ENCODE peak calls at places on chromosomes 1 and 21, in five cellular contexts. One of them, this sample, is unnamed.

GRCh38 chr1:164093543-164093942 is 465.4 kb upstream of the PBX1 start:
- DNase-seq in Panc1: no peak
- DNase-seq in astrocyte of the spinal cord: no peak
- DNase-seq in suprapubic skin: no peak
- DNase-seq in tibial nerve: no peak
- DNase-seq in this sample: no peak

GRCh38 chr1:43418858-43419257 is 29.2 kb downstream of the SZT2 start:
- DNase-seq in Panc1: no peak
- DNase-seq in astrocyte of the spinal cord: no peak
- DNase-seq in suprapubic skin: no peak
- DNase-seq in tibial nerve: no peak
- DNase-seq in this sample: no peak

GRCh38 chr21:45496968-45497845 is 45.0 kb downstream of the SLC19A1 start:
- DNase-seq in Panc1: no peak
- DNase-seq in astrocyte of the spinal cord: no peak
- DNase-seq in suprapubic skin: peak
- DNase-seq in tibial nerve: no peak
- DNase-seq in this sample: peak

GRCh38 chr21:35510294-35510693 is 461.2 kb upstream of the RUNX1 start:
- DNase-seq in Panc1: no peak
- DNase-seq in astrocyte of the spinal cord: no peak
- DNase-seq in suprapubic skin: no peak
- DNase-seq in tibial nerve: no peak
- DNase-seq in this sample: no peak

GRCh38 chr21:41894922-41895557 is 15.9 kb upstream of the PRDM15 start:
- DNase-seq in Panc1: no peak
- DNase-seq in astrocyte of the spinal cord: peak
- DNase-seq in suprapubic skin: no peak
- DNase-seq in tibial nerve: no peak
- DNase-seq in this sample: no peak

GRCh38 chr1:34009340-34009975 is 145.6 kb downstream of the HMGB4 start:
- DNase-seq in Panc1: no peak
- DNase-seq in astrocyte of the spinal cord: no peak
- DNase-seq in suprapubic skin: no peak
- DNase-seq in tibial nerve: no peak
- DNase-seq in this sample: no peak

GRCh38 chr1:22611530-22611947 is 24.9 kb upstream of the C1QA start:
- DNase-seq in Panc1: no peak
- DNase-seq in astrocyte of the spinal cord: peak
- DNase-seq in suprapubic skin: no peak
- DNase-seq in tibial nerve: peak
- DNase-seq in this sample: peak

GRCh38 chr21:45363921-45364463 is 41.0 kb upstream of the COL18A1 start:
- DNase-seq in Panc1: peak
- DNase-seq in astrocyte of the spinal cord: peak
- DNase-seq in suprapubic skin: peak
- DNase-seq in tibial nerve: peak
- DNase-seq in this sample: peak

GRCh38 chr1:184792450-184792969 is 37.9 kb upstream of the EDEM3 start:
- DNase-seq in Panc1: peak
- DNase-seq in astrocyte of the spinal cord: peak
- DNase-seq in suprapubic skin: peak
- DNase-seq in tibial nerve: peak
- DNase-seq in this sample: peak

GRCh38 chr1:911875-912739 is 11.6 kb upstream of the SAMD11 start:
- DNase-seq in Panc1: no peak
- DNase-seq in astrocyte of the spinal cord: no peak
- DNase-seq in suprapubic skin: peak
- DNase-seq in tibial nerve: no peak
- DNase-seq in this sample: no peak

GRCh38 chr1:178986204-178986603 is 39.5 kb upstream of the FAM20B start:
- DNase-seq in Panc1: no peak
- DNase-seq in astrocyte of the spinal cord: no peak
- DNase-seq in suprapubic skin: no peak
- DNase-seq in tibial nerve: no peak
- DNase-seq in this sample: no peak

GRCh38 chr21:44686843-44687561 is 5.0 kb upstream of the KRTAP12-1 start:
- DNase-seq in Panc1: no peak
- DNase-seq in astrocyte of the spinal cord: no peak
- DNase-seq in suprapubic skin: no peak
- DNase-seq in tibial nerve: no peak
- DNase-seq in this sample: no peak

GRCh38 chr1:117664314-117664713 is 58.5 kb downstream of the TENT5C start:
- DNase-seq in Panc1: no peak
- DNase-seq in astrocyte of the spinal cord: no peak
- DNase-seq in suprapubic skin: no peak
- DNase-seq in tibial nerve: no peak
- DNase-seq in this sample: no peak

GRCh38 chr1:63405021-63405420 is 37.6 kb downstream of the ALG6 start:
- DNase-seq in Panc1: no peak
- DNase-seq in astrocyte of the spinal cord: no peak
- DNase-seq in suprapubic skin: no peak
- DNase-seq in tibial nerve: no peak
- DNase-seq in this sample: no peak

GRCh38 chr1:86504895-86505625 is 36.3 kb downstream of the CLCA1 start:
- DNase-seq in Panc1: no peak
- DNase-seq in astrocyte of the spinal cord: no peak
- DNase-seq in suprapubic skin: no peak
- DNase-seq in tibial nerve: no peak
- DNase-seq in this sample: no peak

GRCh38 chr1:172460901-172461315 is 17.0 kb upstream of the PIGC start:
- DNase-seq in Panc1: no peak
- DNase-seq in astrocyte of the spinal cord: peak
- DNase-seq in suprapubic skin: no peak
- DNase-seq in tibial nerve: no peak
- DNase-seq in this sample: no peak

GRCh38 chr1:7262611-7263010 is 477.4 kb downstream of the CAMTA1 start:
- DNase-seq in Panc1: no peak
- DNase-seq in astrocyte of the spinal cord: no peak
- DNase-seq in suprapubic skin: no peak
- DNase-seq in tibial nerve: no peak
- DNase-seq in this sample: no peak

GRCh38 chr1:111990026-111990877 is 784 bp upstream of the KCND3 start:
- DNase-seq in Panc1: no peak
- DNase-seq in astrocyte of the spinal cord: no peak
- DNase-seq in suprapubic skin: no peak
- DNase-seq in tibial nerve: no peak
- DNase-seq in this sample: peak

GRCh38 chr1:185835191-185835590 is 101.0 kb downstream of the HMCN1 start:
- DNase-seq in Panc1: no peak
- DNase-seq in astrocyte of the spinal cord: no peak
- DNase-seq in suprapubic skin: no peak
- DNase-seq in tibial nerve: no peak
- DNase-seq in this sample: no peak
- TF ChIP-seq CTCF in Panc1: no peak
- TF ChIP-seq CTCF in astrocyte of the spinal cord: no peak
- TF ChIP-seq CTCF in suprapubic skin: no peak
- TF ChIP-seq CTCF in tibial nerve: no peak
- TF ChIP-seq CTCF in this sample: no peak

DNA sequence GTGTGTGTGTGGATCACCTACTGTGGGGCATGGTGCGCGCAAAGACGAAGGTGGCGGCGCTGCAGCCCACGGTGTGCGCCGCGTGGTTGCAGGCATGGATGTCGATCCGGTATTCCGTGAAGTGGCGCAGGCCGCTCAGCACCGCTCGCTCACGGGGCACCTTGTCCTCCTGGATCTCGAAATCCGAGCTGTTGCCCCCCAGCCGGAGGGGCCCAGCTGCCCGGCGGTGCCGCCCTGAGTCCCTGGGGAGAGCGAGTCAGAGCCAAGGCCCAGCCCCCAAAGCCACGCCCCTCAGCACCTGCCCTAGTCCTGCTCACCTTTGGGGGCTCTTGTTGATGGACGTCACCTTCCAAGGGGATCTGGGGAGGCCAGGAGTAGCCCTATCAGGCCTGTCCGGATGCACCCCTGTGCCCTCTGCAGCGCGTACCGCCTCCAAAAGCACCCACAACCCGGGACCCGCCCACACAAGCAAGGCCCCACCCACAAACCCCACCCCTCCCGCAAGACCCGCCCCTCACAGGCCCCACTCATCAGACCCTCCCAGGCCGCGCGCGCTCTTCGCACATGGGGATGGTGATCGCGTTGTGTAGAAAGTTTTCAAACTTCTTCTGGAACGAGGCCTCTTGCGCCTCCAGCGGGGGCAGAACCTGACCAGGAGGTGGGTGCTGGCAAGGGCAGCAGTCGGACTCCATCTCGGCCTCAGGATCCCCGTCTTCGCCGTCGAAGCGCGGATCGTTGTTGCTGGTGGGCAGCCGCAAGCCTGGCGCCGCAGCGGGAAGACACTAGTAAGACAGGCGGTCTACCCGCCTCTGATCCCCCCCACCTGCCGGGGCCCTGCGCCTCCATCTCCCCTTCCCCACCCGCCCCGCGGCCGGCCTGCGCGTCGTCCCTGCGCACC is 13.6 kb downstream of the INSRR start:
- DNase-seq in Panc1: no peak
- DNase-seq in astrocyte of the spinal cord: no peak
- DNase-seq in suprapubic skin: no peak
- DNase-seq in tibial nerve: no peak
- DNase-seq in this sample: no peak
- TF ChIP-seq CTCF in Panc1: no peak
- TF ChIP-seq CTCF in astrocyte of the spinal cord: no peak
- TF ChIP-seq CTCF in suprapubic skin: no peak
- TF ChIP-seq CTCF in tibial nerve: no peak
- TF ChIP-seq CTCF in this sample: no peak

GRCh38 chr1:29341936-29342335 is 105.6 kb downstream of the PTPRU start:
- DNase-seq in Panc1: no peak
- DNase-seq in astrocyte of the spinal cord: no peak
- DNase-seq in suprapubic skin: no peak
- DNase-seq in tibial nerve: no peak
- DNase-seq in this sample: no peak
- TF ChIP-seq CTCF in Panc1: peak
- TF ChIP-seq CTCF in astrocyte of the spinal cord: peak
- TF ChIP-seq CTCF in suprapubic skin: no peak
- TF ChIP-seq CTCF in tibial nerve: no peak
- TF ChIP-seq CTCF in this sample: no peak

DNA sequence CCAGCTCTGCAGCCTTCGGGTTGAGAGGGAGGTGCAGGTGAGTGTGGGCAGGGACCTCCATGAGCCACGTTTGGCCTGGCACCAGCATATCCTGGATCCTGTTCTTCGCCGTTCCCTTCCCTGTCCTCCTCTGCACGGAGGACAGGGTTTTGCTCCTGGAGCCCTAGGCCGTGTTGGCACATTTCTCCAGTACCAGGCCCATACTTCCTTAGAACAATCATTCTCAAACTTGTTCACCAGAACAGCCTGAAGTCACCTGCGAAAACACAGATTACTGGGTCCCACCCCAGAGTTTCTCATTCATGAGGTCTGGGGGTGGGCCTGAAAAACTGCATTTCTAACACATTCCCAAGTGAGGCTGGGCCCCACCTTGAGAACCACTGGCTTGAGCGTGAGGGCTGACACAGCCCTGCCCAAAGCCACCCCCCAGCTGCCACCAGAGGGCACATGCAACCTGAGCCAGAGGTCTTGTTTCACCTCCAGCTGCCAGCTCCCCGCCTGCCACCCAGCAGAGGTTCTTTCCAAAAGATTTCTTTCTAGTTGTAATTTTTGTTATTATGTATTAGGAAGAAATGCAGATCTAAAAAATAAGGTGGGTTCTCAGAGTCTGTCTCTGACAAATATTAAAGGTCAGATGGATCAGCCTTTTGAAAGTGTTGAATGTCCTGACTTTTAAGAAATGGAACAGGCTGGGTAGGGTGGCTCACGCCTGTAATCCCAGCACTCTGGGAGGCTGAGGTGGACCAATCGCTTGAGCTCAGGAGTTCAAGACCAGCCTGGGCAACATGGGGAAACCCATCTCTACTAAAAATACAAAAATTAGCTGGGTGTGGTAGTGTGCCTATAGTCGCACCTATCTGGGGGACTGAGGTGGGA is 39.6 kb upstream of the LDLRAP1 start:
- DNase-seq in Panc1: peak
- DNase-seq in astrocyte of the spinal cord: no peak
- DNase-seq in suprapubic skin: no peak
- DNase-seq in tibial nerve: no peak
- DNase-seq in this sample: peak
- TF ChIP-seq CTCF in Panc1: peak
- TF ChIP-seq CTCF in astrocyte of the spinal cord: peak
- TF ChIP-seq CTCF in suprapubic skin: no peak
- TF ChIP-seq CTCF in tibial nerve: no peak
- TF ChIP-seq CTCF in this sample: peak

DNA sequence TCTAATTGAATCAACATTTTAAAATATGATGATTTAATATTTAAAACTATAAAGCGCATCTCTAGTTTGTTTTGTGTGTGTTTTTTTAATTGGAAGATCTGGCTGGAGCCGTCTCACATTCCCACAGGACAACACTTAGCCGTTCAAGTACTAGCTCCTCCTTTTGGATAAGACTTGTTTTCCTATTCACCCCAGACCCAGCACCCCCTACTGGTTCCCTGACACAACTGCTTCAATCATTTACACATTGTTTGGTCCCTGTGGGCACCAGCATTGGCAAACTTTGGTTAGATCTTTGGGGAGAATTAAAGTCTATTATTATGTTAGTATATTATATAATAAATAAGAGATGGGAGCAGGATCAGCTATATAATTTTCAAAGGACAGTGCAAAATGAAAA is 34.5 kb downstream of the TYW3 start:
- DNase-seq in Panc1: peak
- DNase-seq in astrocyte of the spinal cord: no peak
- DNase-seq in suprapubic skin: no peak
- DNase-seq in tibial nerve: no peak
- DNase-seq in this sample: no peak
- TF ChIP-seq CTCF in Panc1: peak
- TF ChIP-seq CTCF in astrocyte of the spinal cord: no peak
- TF ChIP-seq CTCF in suprapubic skin: no peak
- TF ChIP-seq CTCF in tibial nerve: no peak
- TF ChIP-seq CTCF in this sample: no peak

GRCh38 chr1:227942021-227942715 is 5.6 kb downstream of the WNT9A start:
- DNase-seq in Panc1: no peak
- DNase-seq in astrocyte of the spinal cord: no peak
- DNase-seq in suprapubic skin: peak
- DNase-seq in tibial nerve: no peak
- DNase-seq in this sample: no peak
- TF ChIP-seq CTCF in Panc1: no peak
- TF ChIP-seq CTCF in astrocyte of the spinal cord: peak
- TF ChIP-seq CTCF in suprapubic skin: no peak
- TF ChIP-seq CTCF in tibial nerve: no peak
- TF ChIP-seq CTCF in this sample: no peak

DNA sequence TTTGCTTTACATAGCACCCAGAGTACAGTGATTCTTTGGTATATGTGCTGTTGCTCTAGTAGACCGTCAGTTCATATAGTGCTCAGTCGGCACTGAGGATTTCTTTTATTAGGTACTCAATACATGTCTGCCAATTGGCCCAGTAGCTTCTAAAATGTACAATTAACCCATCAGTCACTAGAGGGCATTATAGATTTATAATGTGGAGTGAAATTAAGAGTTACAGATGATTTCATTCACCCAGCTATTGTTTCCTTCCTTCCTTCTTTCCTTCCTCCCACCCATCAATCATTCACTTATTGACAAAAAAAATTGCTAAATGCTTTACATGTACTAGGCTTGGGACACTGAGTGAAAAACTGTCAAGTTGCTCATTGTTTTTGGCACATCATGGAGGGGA is 263.6 kb upstream of the USP24 start:
- DNase-seq in Panc1: no peak
- DNase-seq in astrocyte of the spinal cord: peak
- DNase-seq in suprapubic skin: no peak
- DNase-seq in tibial nerve: no peak
- DNase-seq in this sample: no peak
- TF ChIP-seq CTCF in Panc1: peak
- TF ChIP-seq CTCF in astrocyte of the spinal cord: peak
- TF ChIP-seq CTCF in suprapubic skin: no peak
- TF ChIP-seq CTCF in tibial nerve: no peak
- TF ChIP-seq CTCF in this sample: no peak